ENCODE peak calls at places on chromosomes 13 and 19, in seven cellular contexts. A is astrocyte, F is HCT116, P is fibroblast of lung, O is tibial artery, X is aorta, J is GM23338. R is an unnamed sample.

GRCh38 chr19:49556412-49557398 is 23.7 kb downstream of the NOSIP start:
- DNase-seq in X (no peak), P (no peak), O (no peak), J (peak), A (no peak), F (no peak), R (no peak)

GRCh38 chr13:111275995-111276618 is 44.3 kb upstream of the TEX29 start:
- DNase-seq in F (no peak), A (no peak), J (no peak), O (no peak), P (no peak), X (no peak), R (no peak)

GRCh38 chr19:48633148-48634035 is 3.8 kb downstream of the DBP start:
- DNase-seq in J (no peak), P (no peak), X (no peak), O (no peak), A (no peak), F (no peak), R (no peak)

GRCh38 chr13:66171821-66172220 is 1058.3 kb downstream of the PCDH9 start:
- DNase-seq in O (no peak), F (no peak), P (no peak), X (no peak), J (no peak), A (no peak), R (no peak)

GRCh38 chr19:8731428-8732169 is 10.2 kb downstream of the OR2Z1 start:
- DNase-seq in P (no peak), F (no peak), A (no peak), J (peak), X (no peak), O (no peak), R (no peak)

GRCh38 chr19:35114656-35115537 is 726 bp upstream of the FXYD3 start:
- DNase-seq in P (peak), X (peak), J (peak), A (no peak), O (peak), F (peak), R (no peak)

GRCh38 chr13:103056008-103056407 is 10.2 kb downstream of the SLC10A2 start:
- DNase-seq in X (no peak), A (no peak), J (no peak), O (no peak), P (no peak), F (no peak), R (no peak)

GRCh38 chr19:17654993-17655392 is 33.2 kb downstream of the UNC13A start:
- DNase-seq in X (no peak), A (no peak), F (peak), J (peak), P (no peak), O (no peak), R (no peak)

GRCh38 chr13:36124236-36124822 is 6.9 kb downstream of the DCLK1 start:
- DNase-seq in X (no peak), A (peak), J (no peak), F (no peak), P (peak), O (no peak), R (no peak)

GRCh38 chr13:110377178-110378175 is 70.4 kb downstream of the COL4A2 start:
- DNase-seq in O (no peak), A (no peak), X (no peak), F (no peak), P (no peak), J (no peak), R (no peak)

GRCh38 chr13:29849731-29850212 is 645 bp downstream of the UBL3 start:
- DNase-seq in J (peak), X (peak), A (peak), P (peak), F (no peak), O (peak), R (peak)

GRCh38 chr13:114104626-114105350 is 27.6 kb downstream of the RASA3 start:
- DNase-seq in P (no peak), O (peak), J (no peak), A (no peak), F (no peak), X (peak), R (peak)

GRCh38 chr13:76672422-76672821 is 213.8 kb downstream of the KCTD12 start:
- DNase-seq in X (no peak), F (no peak), A (peak), O (no peak), J (no peak), P (peak), R (no peak)

GRCh38 chr13:100836696-100837095 is 162.1 kb upstream of the TMTC4 start:
- DNase-seq in F (no peak), P (no peak), X (no peak), J (no peak), O (no peak), A (peak), R (no peak)

GRCh38 chr19:28466107-28467045 is 746.6 kb downstream of the UQCRFS1 start:
- DNase-seq in J (peak), A (peak), F (no peak), P (peak), X (no peak), O (peak), R (no peak)

GRCh38 chr13:27079421-27079958 is 92.1 kb downstream of the USP12 start:
- DNase-seq in X (no peak), J (peak), F (no peak), O (no peak), A (peak), P (peak), R (no peak)

GRCh38 chr19:53813996-53814395 is 10.1 kb downstream of the NLRP12 start:
- DNase-seq in X (no peak), J (no peak), A (peak), P (no peak), O (no peak), F (no peak), R (no peak)

GRCh38 chr13:29925457-29925856 is 75.0 kb upstream of the UBL3 start:
- DNase-seq in J (no peak), P (peak), O (peak), F (no peak), X (peak), A (peak), R (no peak)

GRCh38 chr19:34474233-34474989 is 7.1 kb upstream of the WTIP start:
- DNase-seq in O (no peak), P (no peak), J (no peak), F (no peak), X (no peak), A (no peak), R (no peak)

GRCh38 chr13:50353651-50354415 is 338.6 kb downstream of the KCNRG start:
- DNase-seq in F (no peak), P (peak), J (no peak), O (no peak), A (peak), X (no peak), R (no peak)

GRCh38 chr19:45973564-45974338 is at the start of gene NOVA2:
- DNase-seq in P (peak), F (peak), O (peak), X (peak), J (peak), A (peak), R (peak)

GRCh38 chr19:37506387-37507166 is at the start of gene ZNF793:
- DNase-seq in A (peak), F (no peak), P (peak), O (peak), X (peak), J (peak), R (peak)

GRCh38 chr19:35030257-35031071 is at the start of gene SCN1B:
- DNase-seq in A (peak), J (peak), P (peak), O (peak), X (peak), F (peak), R (peak)

GRCh38 chr19:48121909-48122371 is 11.3 kb upstream of the PLA2G4C start:
- DNase-seq in X (no peak), F (no peak), P (no peak), O (no peak), A (no peak), J (no peak), R (no peak)

GRCh38 chr19:40229484-40229883 is 3.0 kb upstream of the CCNP start:
- DNase-seq in X (no peak), P (no peak), O (no peak), A (peak), F (no peak), J (no peak), R (no peak)

GRCh38 chr13:45063261-45063870 is 56.9 kb upstream of the GTF2F2 start:
- DNase-seq in X (no peak), O (no peak), P (peak), A (peak), F (no peak), J (no peak), R (no peak)

GRCh38 chr13:93690139-93690538 is 463.5 kb downstream of the GPC6 start:
- DNase-seq in J (peak), F (no peak), O (no peak), P (peak), A (no peak), X (no peak), R (no peak)

GRCh38 chr19:50415661-50416033 is 3.1 kb upstream of the SPIB start:
- DNase-seq in F (no peak), O (no peak), X (no peak), A (no peak), P (no peak), J (peak), R (no peak)

GRCh38 chr13:26584713-26585112 is 27.2 kb downstream of the WASF3 start:
- DNase-seq in A (peak), P (peak), J (no peak), F (no peak), X (no peak), O (no peak), R (no peak)

GRCh38 chr13:24167666-24168391 is 7.3 kb downstream of the SPATA13 start:
- DNase-seq in P (no peak), X (no peak), J (no peak), O (no peak), F (no peak), A (no peak), R (no peak)

GRCh38 chr13:40235160-40235796 is 431.2 kb downstream of the FOXO1 start:
- DNase-seq in A (peak), O (no peak), F (no peak), X (no peak), P (peak), J (no peak), R (no peak)

GRCh38 chr19:3476830-3477229 is 3.5 kb downstream of the SMIM24 start:
- DNase-seq in J (no peak), F (no peak), X (no peak), O (peak), P (no peak), A (no peak), R (no peak)

GRCh38 chr19:3477506-3477905 is 2.8 kb downstream of the SMIM24 start:
- DNase-seq in X (no peak), J (no peak), F (no peak), O (no peak), P (no peak), A (no peak), R (no peak)

GRCh38 chr19:3479177-3479818 is 1.0 kb downstream of the SMIM24 start:
- DNase-seq in J (peak), A (no peak), P (no peak), X (no peak), O (peak), F (peak), R (no peak)

GRCh38 chr19:3479819-3480215 is 508 bp downstream of the SMIM24 start:
- DNase-seq in X (no peak), A (no peak), J (peak), P (no peak), F (no peak), O (no peak), R (no peak)

DNA sequence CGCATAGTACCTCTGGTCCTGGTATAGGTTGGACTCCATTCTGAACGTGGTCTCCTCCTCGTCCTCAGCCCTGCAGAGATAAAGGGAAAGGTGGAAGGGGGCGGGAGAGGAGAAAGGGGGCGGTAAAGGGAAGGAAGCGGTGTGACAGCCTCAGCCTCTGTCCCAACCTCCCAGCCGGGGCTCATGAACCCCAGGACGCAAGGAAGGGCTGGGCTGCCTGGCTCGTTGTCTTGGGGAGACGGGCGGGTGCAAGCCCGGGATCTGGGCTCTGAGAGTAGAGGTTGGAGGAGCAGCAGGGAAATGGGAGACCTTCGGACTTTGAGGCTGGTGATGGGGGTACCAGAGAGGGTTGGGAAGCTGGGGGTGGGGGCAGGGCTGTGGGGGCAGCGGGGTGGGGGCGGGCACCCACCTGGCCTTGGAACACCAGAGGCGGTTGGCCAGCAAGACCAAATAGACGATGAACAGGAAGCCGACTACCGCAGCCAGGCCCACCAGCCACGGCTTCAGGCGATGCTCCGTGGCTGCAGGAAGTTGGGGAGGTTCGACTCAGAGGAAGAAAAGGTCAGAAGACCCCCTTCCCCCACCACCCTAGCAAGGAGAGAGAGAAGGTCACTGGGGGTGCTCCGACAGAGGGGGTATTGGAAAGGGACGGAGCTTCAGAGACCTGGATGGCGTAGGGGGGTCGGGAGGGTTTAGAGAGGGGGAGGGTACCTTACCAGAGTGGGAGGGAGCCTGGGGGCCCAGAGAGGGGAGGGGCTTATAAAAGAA is 1.7 kb downstream of the SMIM24 start:
- DNase-seq in X (no peak), F (no peak), A (no peak), J (peak), O (peak), P (no peak), R (no peak)
- H3K27ac ChIP-seq in X (no peak), F (no peak), A (no peak), J (no peak), O (no peak), P (no peak), R (no peak)

DNA sequence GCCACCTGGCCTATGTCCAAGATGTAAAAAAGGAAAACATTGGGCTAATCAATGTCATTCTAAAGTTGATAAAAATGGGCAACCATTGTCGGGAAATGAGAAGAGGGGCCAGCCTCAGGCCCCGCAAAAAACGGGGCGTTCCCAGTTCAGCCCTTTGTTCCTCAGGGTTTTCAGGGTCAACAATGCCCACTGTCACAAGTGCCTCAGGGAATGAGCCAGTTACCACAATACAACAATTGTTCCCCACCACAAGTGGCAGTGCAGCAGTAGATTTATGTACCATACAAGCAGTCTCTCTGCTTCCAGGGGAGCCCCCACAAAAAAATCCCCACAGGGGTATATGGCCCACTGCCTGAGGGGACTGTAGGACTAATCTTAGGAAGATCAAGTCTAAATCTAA is 112.5 kb downstream of the ZNF486 start:
- DNase-seq in J (no peak), A (no peak), O (no peak), F (no peak), P (no peak), X (no peak), R (peak)
- H3K27ac ChIP-seq in J (no peak), A (no peak), O (no peak), F (no peak), P (no peak), X (no peak), R (peak)

DNA sequence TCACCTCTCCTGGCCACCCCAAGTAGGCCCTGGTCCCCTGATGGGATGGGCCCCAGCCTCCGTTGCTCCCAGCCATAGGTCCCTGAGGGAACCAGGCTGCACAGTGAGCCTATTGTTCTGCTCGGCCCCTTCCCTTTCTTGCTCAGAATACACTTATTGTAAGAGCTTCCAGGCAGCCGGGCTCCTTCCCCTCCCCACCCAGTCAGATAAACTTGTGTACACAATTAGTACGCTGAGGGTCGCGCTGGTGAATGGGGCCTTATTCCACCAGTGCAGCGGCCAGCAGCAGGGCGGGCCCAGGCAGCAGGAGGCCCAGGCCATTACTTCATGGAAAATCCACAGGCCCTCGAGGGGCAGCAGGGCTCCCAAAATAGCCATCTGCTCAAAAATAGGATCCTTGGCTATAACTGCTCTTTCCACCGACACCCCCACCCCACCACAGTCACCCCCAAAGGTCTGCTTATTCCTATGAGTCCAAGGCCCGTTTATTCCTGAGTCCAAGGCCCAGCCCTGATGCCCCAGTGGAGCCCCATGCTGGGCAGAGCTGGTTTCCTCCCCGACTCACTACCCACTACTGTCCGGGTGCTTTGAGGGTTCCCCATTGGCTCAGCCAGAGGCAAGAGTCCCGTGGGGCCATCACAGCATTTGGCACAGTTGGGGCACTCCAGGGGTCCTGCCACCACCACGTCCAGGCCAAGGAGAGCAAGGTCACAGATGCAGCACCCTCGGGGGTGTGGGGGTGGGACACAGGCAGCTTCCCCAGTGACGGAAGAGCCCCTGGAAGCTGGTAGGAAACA is 22.1 kb downstream of the CAPN12 start:
- DNase-seq in X (no peak), J (no peak), P (no peak), O (no peak), F (no peak), A (no peak), R (peak)
- H3K27ac ChIP-seq in X (peak), J (no peak), P (no peak), O (peak), F (no peak), A (peak), R (peak)

DNA sequence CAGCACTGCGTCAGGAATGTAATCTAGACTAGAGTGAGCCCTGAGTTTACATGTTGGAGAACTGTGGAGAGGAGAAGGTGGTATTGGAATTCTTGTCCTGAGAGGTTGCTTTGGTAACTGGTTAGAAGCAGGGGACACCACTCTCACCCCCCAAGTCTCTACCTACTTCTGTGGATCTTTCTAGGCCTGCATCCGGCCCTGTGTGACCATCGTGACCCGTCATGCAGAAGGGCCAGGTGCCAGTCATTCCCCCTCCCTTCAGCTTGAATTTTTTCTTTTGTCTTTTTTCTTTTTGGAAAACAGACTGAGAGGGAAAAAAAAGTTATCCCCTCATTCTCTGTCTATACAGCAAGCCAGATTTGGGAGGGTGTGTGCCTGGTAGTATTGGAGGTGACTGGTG is 31.8 kb downstream of the NFIX start:
- DNase-seq in P (no peak), A (no peak), J (no peak), O (no peak), X (no peak), F (no peak), R (no peak)
- H3K27ac ChIP-seq in P (peak), A (peak), J (no peak), O (peak), X (peak), F (no peak), R (peak)

GRCh38 chr19:44942067-44942571 is at the start of gene APOC4:
- DNase-seq in X (no peak), J (no peak), P (no peak), A (no peak), O (no peak), F (no peak), R (no peak)

GRCh38 chr19:44948237-44948636 is 2.4 kb downstream of the APOC2 start:
- DNase-seq in F (no peak), O (no peak), P (no peak), A (no peak), J (no peak), X (no peak), R (no peak)

GRCh38 chr19:44939668-44940067 is 2.4 kb upstream of the APOC4 start:
- DNase-seq in P (no peak), A (no peak), F (no peak), X (no peak), O (no peak), J (no peak), R (no peak)

GRCh38 chr19:44947041-44947581 is 1.3 kb downstream of the APOC2 start:
- DNase-seq in A (no peak), X (no peak), P (no peak), J (no peak), F (no peak), O (no peak), R (peak)

DNA sequence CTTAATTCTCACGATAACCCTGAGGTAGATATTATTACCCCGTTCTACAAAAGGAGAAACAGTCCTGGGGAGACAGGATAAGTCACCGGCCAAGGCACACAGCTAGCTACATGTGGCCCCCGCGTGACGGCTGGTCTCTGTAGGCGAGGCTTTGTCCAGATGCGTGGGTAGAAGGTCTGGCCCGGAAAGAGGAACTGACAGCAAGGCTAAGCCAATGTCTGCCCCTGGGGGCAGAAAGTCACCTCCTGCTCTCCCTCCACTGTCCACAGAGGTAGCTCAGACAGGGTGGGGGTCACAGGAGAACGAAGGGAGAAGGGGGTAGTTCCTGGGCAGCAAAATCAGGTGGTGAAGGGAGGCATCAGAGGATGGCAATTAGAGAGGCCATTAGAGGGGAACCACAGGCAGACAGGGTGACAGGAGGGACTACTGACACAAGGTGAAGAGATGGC is 1.8 kb downstream of the APOC4 start:
- DNase-seq in F (no peak), O (peak), J (no peak), P (no peak), X (no peak), A (no peak), R (peak)
- H3K27ac ChIP-seq in F (no peak), O (no peak), J (no peak), P (no peak), X (no peak), A (no peak), R (peak)

GRCh38 chr19:39156230-39156890 is 30.8 kb downstream of the PAK4 start:
- DNase-seq in P (no peak), A (peak), X (no peak), O (no peak), J (no peak), F (no peak), R (no peak)

GRCh38 chr19:39155741-39156140 is 30.2 kb downstream of the PAK4 start:
- DNase-seq in A (no peak), X (no peak), P (no peak), F (no peak), J (no peak), O (no peak), R (no peak)

GRCh38 chr19:39154084-39154625 is 28.6 kb downstream of the PAK4 start:
- DNase-seq in X (no peak), J (no peak), O (no peak), P (no peak), F (no peak), A (no peak), R (no peak)

GRCh38 chr19:39154626-39155100 is 29.1 kb downstream of the PAK4 start:
- DNase-seq in X (no peak), O (no peak), P (no peak), F (peak), J (peak), A (no peak), R (no peak)

GRCh38 chr19:39155114-39155700 is 29.6 kb downstream of the PAK4 start:
- DNase-seq in P (no peak), J (peak), A (no peak), O (no peak), F (no peak), X (no peak), R (no peak)
- H3K27ac ChIP-seq in P (no peak), J (no peak), A (no peak), O (no peak), F (peak), X (no peak), R (no peak)